ENCODE peak calls at places on chromosomes 6 and 20, in ten cellular contexts. N, Y, R, D, W, E, L, U, J and A are unnamed samples.

GRCh38 chr6:42158011-42158410 is 15.2 kb upstream of the GUCA1A start:
- DNase-seq in D (no peak), J (peak; percentile 23), W (no peak), R (no peak), N (no peak), L (peak; percentile 39), U (no peak), E (no peak), Y (no peak), A (no peak)

GRCh38 chr6:5132741-5133140 is 47.6 kb downstream of the PPP1R3G start:
- DNase-seq in D (peak; percentile 80), W (no peak), R (no peak), U (peak; percentile 61), N (no peak), Y (peak; percentile 60), E (no peak), L (peak; percentile 93), J (peak; percentile 99), A (peak; percentile 26)

GRCh38 chr6:43242908-43243648 is at the start of gene TTBK1:
- DNase-seq in R (no peak), U (no peak), Y (no peak), D (no peak), N (no peak), E (peak; percentile 31), L (no peak), J (no peak), W (peak; percentile 21), A (no peak)

GRCh38 chr20:5774438-5774837 is 24.2 kb downstream of the SHLD1 start:
- DNase-seq in E (no peak), U (no peak), R (no peak), D (no peak), J (no peak), N (peak; percentile 45), Y (no peak), L (no peak), W (no peak), A (no peak)

GRCh38 chr20:2350606-2351005 is 30.1 kb upstream of the TGM6 start:
- DNase-seq in Y (no peak), W (no peak), E (no peak), D (no peak), U (no peak), L (no peak), J (no peak), N (peak; percentile 9), R (no peak), A (no peak)

GRCh38 chr6:12719017-12719416 is 2.5 kb downstream of the PHACTR1 start:
- DNase-seq in Y (no peak), J (no peak), N (no peak), E (no peak), U (no peak), D (no peak), W (no peak), L (no peak), R (no peak), A (no peak)

GRCh38 chr6:87660226-87660886 is 41.7 kb downstream of the AKIRIN2 start:
- DNase-seq in U (no peak), E (no peak), D (peak; percentile 69), N (no peak), Y (no peak), L (peak; percentile 56), W (no peak), J (peak; percentile 73), R (peak; percentile 34), A (no peak)

GRCh38 chr6:133184798-133185380 is 56.3 kb upstream of the EYA4 start:
- DNase-seq in U (no peak), D (no peak), W (no peak), L (peak; percentile 62), Y (no peak), E (no peak), J (peak; percentile 77), R (peak; percentile 41), N (peak; percentile 64), A (no peak)

GRCh38 chr6:89120371-89120770 is 2.5 kb upstream of the SRSF12 start:
- DNase-seq in Y (no peak), E (no peak), W (no peak), J (peak; percentile 20), U (no peak), D (no peak), R (no peak), L (no peak), N (no peak), A (no peak)

GRCh38 chr6:90369024-90369519 is 72.4 kb upstream of the BACH2 start:
- DNase-seq in R (peak; percentile 93), N (no peak), D (peak; percentile 69), U (peak; percentile 36), E (no peak), L (peak; percentile 100), W (peak; percentile 56), J (peak; percentile 100), Y (peak; percentile 69), A (peak; percentile 22)

GRCh38 chr6:37222125-37222967 is 35.2 kb upstream of the TBC1D22B start:
- DNase-seq in R (peak; percentile 92), W (peak; percentile 87), Y (peak; percentile 84), J (peak; percentile 86), D (peak; percentile 90), E (peak; percentile 47), U (peak; percentile 94), L (peak; percentile 97), N (peak; percentile 88), A (no peak)

GRCh38 chr6:42599558-42599957 is 35.7 kb downstream of the UBR2 start:
- DNase-seq in L (peak; percentile 22), U (no peak), Y (no peak), D (no peak), R (peak; percentile 43), N (no peak), E (no peak), J (no peak), W (no peak), A (no peak)

GRCh38 chr6:66489269-66489987 is 782.4 kb upstream of the EYS start:
- DNase-seq in N (no peak), J (no peak), Y (no peak), L (no peak), U (no peak), E (no peak), W (no peak), R (no peak), D (no peak), A (no peak)
- H3K4me3 ChIP-seq in N (no peak overlapping the region), J (no peak overlapping the region), Y (no peak overlapping the region), L (no peak overlapping the region), U (no peak overlapping the region), E (no peak overlapping the region), W (no peak overlapping the region), R (no peak overlapping the region), D (no peak overlapping the region), A (no peak overlapping the region)

GRCh38 chr6:127118505-127119360 is at the start of gene RSPO3:
- DNase-seq in E (no peak), W (peak; percentile 44), N (no peak), Y (peak; percentile 20), J (peak; percentile 43), U (no peak), R (peak; percentile 47), L (peak; percentile 48), D (no peak), A (no peak)
- H3K4me3 ChIP-seq in E (no peak within 1 kb of the TSS), W (peak within 1 kb of the TSS; percentile 52), N (peak within 1 kb of the TSS; percentile 34), Y (peak within 1 kb of the TSS; percentile 56), J (peak within 1 kb of the TSS; percentile 38), U (peak within 1 kb of the TSS; percentile 59), R (no peak within 1 kb of the TSS), L (peak within 1 kb of the TSS; percentile 59), D (no peak within 1 kb of the TSS), A (peak within 1 kb of the TSS; percentile 53)

DNA sequence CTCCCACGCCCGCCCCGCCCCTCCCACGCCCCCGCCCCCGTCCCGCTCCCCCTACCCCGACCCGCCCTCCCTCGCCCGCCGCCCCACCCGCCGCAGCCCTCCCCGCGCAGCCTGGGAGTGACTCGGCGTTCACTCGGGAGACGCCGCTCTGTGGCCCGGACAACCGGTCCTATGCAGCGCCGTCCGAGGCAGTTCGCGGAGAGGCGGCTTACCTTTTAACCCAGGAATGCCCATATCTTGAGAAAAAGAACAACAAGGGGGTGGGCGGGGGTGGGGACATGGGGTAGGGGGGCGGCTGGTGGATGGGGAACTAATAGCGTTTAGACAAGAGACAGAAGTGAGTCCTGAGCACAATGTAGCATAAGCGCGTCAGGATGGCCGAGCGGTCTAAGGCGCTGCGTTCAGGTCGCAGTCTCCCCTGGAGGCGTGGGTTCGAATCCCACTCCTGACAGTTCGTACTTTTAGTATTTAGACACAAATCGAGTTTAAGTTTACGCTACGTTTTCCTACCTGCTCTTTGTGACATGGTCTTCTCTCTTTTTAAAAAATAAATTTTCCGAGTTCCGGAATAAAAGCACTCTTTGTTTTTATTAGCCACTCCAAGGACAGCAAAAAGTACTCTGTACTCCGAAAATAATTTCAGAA is 17.2 kb upstream of the HMGN4 start:
- DNase-seq in U (peak; percentile 97), R (peak; percentile 91), Y (peak; percentile 88), N (peak; percentile 94), D (peak; percentile 92), L (peak; percentile 90), E (peak; percentile 82), J (peak; percentile 87), W (peak; percentile 90), A (peak; percentile 90)
- H3K4me3 ChIP-seq in U (peak overlapping the region; percentile 70), R (peak overlapping the region; percentile 80), Y (peak overlapping the region; percentile 68), N (peak overlapping the region; percentile 68), D (peak overlapping the region; percentile 32), L (peak overlapping the region; percentile 71), E (peak overlapping the region; percentile 57), J (peak overlapping the region; percentile 54), W (peak overlapping the region; percentile 51), A (peak overlapping the region; percentile 56)

GRCh38 chr20:49983848-49984408 is 1.1 kb downstream of the SNAI1 start:
- DNase-seq in W (no peak), E (no peak), D (no peak), J (peak; percentile 63), R (no peak), Y (no peak), L (peak; percentile 54), N (peak; percentile 35), U (peak; percentile 69), A (no peak)

GRCh38 chr20:49983123-49983847 is 505 bp downstream of the SNAI1 start:
- DNase-seq in E (no peak), U (peak; percentile 77), R (no peak), W (no peak), L (no peak), Y (no peak), J (no peak), N (peak; percentile 20), D (no peak), A (no peak)

GRCh38 chr20:49985617-49986016 is 2.8 kb downstream of the SNAI1 start:
- DNase-seq in U (peak; percentile 60), J (no peak), L (no peak), W (no peak), D (no peak), N (peak; percentile 2), Y (no peak), R (no peak), E (no peak), A (no peak)

GRCh38 chr20:49985157-49985556 is 2.4 kb downstream of the SNAI1 start:
- DNase-seq in L (no peak), D (no peak), U (no peak), N (no peak), W (no peak), R (no peak), Y (no peak), J (no peak), E (no peak), A (no peak)

DNA sequence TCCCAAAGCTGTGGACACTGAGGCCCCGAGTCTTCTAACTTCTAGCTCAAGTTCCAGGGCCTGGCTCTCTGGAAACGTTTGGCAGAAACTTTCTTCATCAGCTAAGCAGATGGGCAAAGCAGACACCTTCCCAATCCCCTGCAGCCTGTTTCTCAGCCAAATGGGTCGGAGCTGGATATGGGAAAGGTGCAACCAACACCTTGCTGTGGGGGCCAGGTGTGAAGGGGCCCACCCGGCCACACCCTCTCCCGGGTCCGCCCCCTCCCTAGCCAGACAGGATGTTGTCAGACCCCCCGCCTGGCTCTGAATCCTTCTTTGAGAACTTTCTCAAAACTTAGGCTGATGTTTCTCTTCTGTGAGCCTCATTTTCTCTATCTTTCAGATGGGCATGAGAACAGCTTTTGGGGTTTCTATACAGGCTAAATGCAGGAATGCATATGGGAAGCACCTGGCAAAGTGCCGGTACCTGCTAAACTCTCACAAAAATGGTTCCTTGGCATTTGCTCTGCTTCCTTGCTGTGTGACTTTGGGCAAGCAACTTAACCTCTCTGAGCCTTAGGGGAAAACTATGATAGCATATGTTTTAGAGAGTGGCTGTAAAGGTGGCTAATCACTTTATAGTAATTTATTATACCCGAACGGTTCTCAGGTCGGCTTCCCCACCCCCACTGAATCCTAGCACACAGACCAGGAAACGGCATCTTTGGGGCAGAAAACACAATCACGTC is 1.8 kb downstream of the SNAI1 start:
- DNase-seq in R (no peak), L (peak; percentile 36), E (no peak), W (no peak), N (peak; percentile 28), D (no peak), U (peak; percentile 71), J (no peak), Y (no peak), A (no peak)
- H3K4me3 ChIP-seq in R (no peak overlapping the region), L (peak overlapping the region; percentile 74), E (no peak overlapping the region), W (peak overlapping the region; percentile 78), N (no peak overlapping the region), D (peak overlapping the region; percentile 7), U (no peak overlapping the region), J (peak overlapping the region; percentile 92), Y (no peak overlapping the region), A (peak overlapping the region; percentile 66)